ENCODE peak calls at places on chromosomes 5 and 9, in five cellular contexts. M, U, H, V and C are unnamed samples.

GRCh38 chr5:50325237-50325832 is 115.8 kb downstream of the EMB start:
- DNase-seq in H (no peak), M (peak), U (no peak), V (no peak), C (peak)

GRCh38 chr5:59134770-59135169 is 551.9 kb downstream of the RAB3C start:
- DNase-seq in M (no peak), U (no peak), V (no peak), H (no peak), C (no peak)

GRCh38 chr9:130445268-130445983 is 665 bp downstream of the ASS1 start:
- DNase-seq in V (no peak), U (no peak), M (no peak), H (no peak), C (no peak)

GRCh38 chr9:109319631-109320233 is 1.1 kb downstream of the EPB41L4B start:
- DNase-seq in U (no peak), M (peak), V (no peak), H (no peak), C (no peak)

GRCh38 chr9:121701736-121702261 is 50.4 kb downstream of the DAB2IP start:
- DNase-seq in H (no peak), U (no peak), V (no peak), M (no peak), C (no peak)

GRCh38 chr9:126959326-126959725 is 44.7 kb downstream of the RALGPS1 start:
- DNase-seq in U (no peak), H (no peak), M (no peak), V (no peak), C (no peak)

GRCh38 chr9:69571032-69571431 is 101.1 kb downstream of the APBA1 start:
- DNase-seq in M (no peak), H (no peak), V (no peak), U (no peak), C (no peak)

GRCh38 chr5:80703747-80704146 is 49.0 kb upstream of the DHFR start:
- DNase-seq in U (no peak), V (no peak), M (no peak), H (no peak), C (no peak)

GRCh38 chr5:61620660-61621650 is 288.9 kb downstream of the ZSWIM6 start:
- DNase-seq in U (no peak), H (no peak), M (no peak), V (no peak), C (no peak)

GRCh38 chr5:109316631-109317030 is 93.1 kb downstream of the PJA2 start:
- DNase-seq in H (no peak), V (no peak), M (no peak), U (no peak), C (no peak)

GRCh38 chr5:74543162-74543995 is 97.1 kb downstream of the ENC1 start:
- DNase-seq in M (no peak), U (no peak), H (no peak), V (no peak), C (no peak)

GRCh38 chr5:17990168-17990567 is 355.9 kb downstream of the TAF11L14 start:
- DNase-seq in V (no peak), U (no peak), M (no peak), H (no peak), C (no peak)

GRCh38 chr9:120783611-120784047 is 9.6 kb downstream of the FBXW2 start:
- DNase-seq in V (no peak), H (no peak), M (no peak), U (no peak), C (peak)

GRCh38 chr5:107431998-107432397 is 238.7 kb downstream of the EFNA5 start:
- DNase-seq in H (no peak), M (no peak), U (no peak), V (no peak), C (no peak)

GRCh38 chr9:130258999-130259398 is 6.6 kb upstream of the HMCN2 start:
- DNase-seq in U (no peak), V (no peak), H (no peak), M (no peak), C (no peak)

GRCh38 chr5:45038366-45038987 is 229.7 kb downstream of the MRPS30 start:
- DNase-seq in M (no peak), U (no peak), H (no peak), V (no peak), C (no peak)
- TF ChIP-seq CTCF in M (peak), U (peak), H (no peak), V (no peak), C (peak)

DNA sequence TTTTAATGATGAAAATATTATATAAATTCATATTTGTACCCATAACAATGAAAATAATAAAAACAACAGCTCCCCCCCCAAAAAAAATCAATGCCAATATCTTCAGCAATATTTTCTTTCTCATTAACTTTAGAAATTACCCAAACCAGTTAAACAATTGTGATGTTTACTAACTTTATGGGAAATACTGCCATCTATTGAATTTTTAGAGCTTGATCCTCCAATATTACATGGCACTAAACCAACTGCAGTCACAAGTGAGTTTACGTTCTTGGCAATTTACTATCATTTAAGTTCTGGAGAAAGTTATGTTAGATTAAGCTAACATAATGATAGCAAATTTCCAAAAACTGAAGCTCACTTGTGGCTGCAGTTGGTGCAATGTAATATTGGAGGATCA is 379.6 kb downstream of the CDH18 start:
- DNase-seq in M (no peak), U (no peak), H (no peak), V (no peak), C (no peak)
- TF ChIP-seq CTCF in M (no peak), U (peak), H (no peak), V (no peak), C (no peak)

GRCh38 chr9:98207606-98208005 is 15.2 kb upstream of the CORO2A start:
- DNase-seq in H (no peak), M (no peak), U (no peak), V (no peak), C (no peak)
- TF ChIP-seq CTCF in H (no peak), M (peak), U (peak), V (no peak), C (no peak)

GRCh38 chr5:117455236-117456233 is 880.9 kb upstream of the SEMA6A start:
- DNase-seq in U (no peak), M (no peak), H (peak), V (no peak), C (no peak)
- TF ChIP-seq CTCF in U (no peak), M (peak), H (no peak), V (no peak), C (no peak)

GRCh38 chr5:176802116-176802784 is 8.1 kb upstream of the UNC5A start:
- DNase-seq in M (no peak), V (no peak), U (no peak), H (no peak), C (no peak)
- TF ChIP-seq CTCF in M (no peak), V (no peak), U (no peak), H (no peak), C (no peak)